ENCODE peak calls at places on chromosome 2, in nine cellular contexts. One of them, this sample, is unnamed.

GRCh38 chr2:148577845-148578492 is 66.6 kb upstream of the EPC2 start:
- DNase-seq in choroid plexus epithelial cell: no peak
- DNase-seq in BE2C: no peak
- DNase-seq in AG10803: no peak
- DNase-seq in colonic mucosa: no peak
- DNase-seq in fibroblast of the aortic adventitia: no peak
- DNase-seq in CD4-positive, alpha-beta memory T cell: no peak
- DNase-seq in thoracic aorta: no peak
- DNase-seq in CD8-positive, alpha-beta T cell: no peak
- DNase-seq in this sample: no peak

GRCh38 chr2:204012081-204012653 is 75.6 kb downstream of the ICOS start:
- DNase-seq in choroid plexus epithelial cell: no peak
- DNase-seq in BE2C: peak; percentile 79
- DNase-seq in AG10803: no peak
- DNase-seq in colonic mucosa: peak; percentile 44
- DNase-seq in fibroblast of the aortic adventitia: no peak
- DNase-seq in CD4-positive, alpha-beta memory T cell: no peak
- DNase-seq in thoracic aorta: no peak
- DNase-seq in CD8-positive, alpha-beta T cell: no peak
- DNase-seq in this sample: no peak

GRCh38 chr2:232518844-232519243 is 1.3 kb upstream of the PRSS56 start:
- DNase-seq in choroid plexus epithelial cell: no peak
- DNase-seq in BE2C: no peak
- DNase-seq in AG10803: no peak
- DNase-seq in colonic mucosa: no peak
- DNase-seq in fibroblast of the aortic adventitia: no peak
- DNase-seq in CD4-positive, alpha-beta memory T cell: no peak
- DNase-seq in thoracic aorta: no peak
- DNase-seq in CD8-positive, alpha-beta T cell: no peak
- DNase-seq in this sample: no peak

GRCh38 chr2:71700880-71701397 is 247.6 kb downstream of the DYSF start:
- DNase-seq in choroid plexus epithelial cell: no peak
- DNase-seq in BE2C: no peak
- DNase-seq in AG10803: peak; percentile 28
- DNase-seq in colonic mucosa: no peak
- DNase-seq in fibroblast of the aortic adventitia: peak; percentile 28
- DNase-seq in CD4-positive, alpha-beta memory T cell: no peak
- DNase-seq in thoracic aorta: peak; percentile 57
- DNase-seq in CD8-positive, alpha-beta T cell: no peak
- DNase-seq in this sample: no peak

GRCh38 chr2:226658555-226658954 is 141.1 kb downstream of the IRS1 start:
- DNase-seq in choroid plexus epithelial cell: no peak
- DNase-seq in BE2C: no peak
- DNase-seq in AG10803: no peak
- DNase-seq in colonic mucosa: no peak
- DNase-seq in fibroblast of the aortic adventitia: peak; percentile 69
- DNase-seq in CD4-positive, alpha-beta memory T cell: no peak
- DNase-seq in thoracic aorta: no peak
- DNase-seq in CD8-positive, alpha-beta T cell: no peak
- DNase-seq in this sample: no peak

GRCh38 chr2:221571108-221571390 is 1.1 kb downstream of the EPHA4 start:
- DNase-seq in choroid plexus epithelial cell: peak; percentile 12
- DNase-seq in BE2C: no peak
- DNase-seq in AG10803: peak; percentile 6
- DNase-seq in colonic mucosa: peak; percentile 24
- DNase-seq in fibroblast of the aortic adventitia: peak; percentile 20
- DNase-seq in CD4-positive, alpha-beta memory T cell: peak; percentile 60
- DNase-seq in thoracic aorta: no peak
- DNase-seq in CD8-positive, alpha-beta T cell: peak; percentile 19
- DNase-seq in this sample: no peak

GRCh38 chr2:120720746-120721145 is 14.9 kb upstream of the GLI2 start:
- DNase-seq in choroid plexus epithelial cell: no peak
- DNase-seq in BE2C: no peak
- DNase-seq in AG10803: no peak
- DNase-seq in colonic mucosa: no peak
- DNase-seq in fibroblast of the aortic adventitia: no peak
- DNase-seq in CD4-positive, alpha-beta memory T cell: no peak
- DNase-seq in thoracic aorta: no peak
- DNase-seq in CD8-positive, alpha-beta T cell: no peak
- DNase-seq in this sample: no peak

GRCh38 chr2:233082934-233083755 is 23.0 kb downstream of the INPP5D start:
- DNase-seq in choroid plexus epithelial cell: no peak
- DNase-seq in BE2C: no peak
- DNase-seq in AG10803: no peak
- DNase-seq in colonic mucosa: no peak
- DNase-seq in fibroblast of the aortic adventitia: no peak
- DNase-seq in CD4-positive, alpha-beta memory T cell: no peak
- DNase-seq in thoracic aorta: no peak
- DNase-seq in CD8-positive, alpha-beta T cell: no peak
- DNase-seq in this sample: no peak

DNA sequence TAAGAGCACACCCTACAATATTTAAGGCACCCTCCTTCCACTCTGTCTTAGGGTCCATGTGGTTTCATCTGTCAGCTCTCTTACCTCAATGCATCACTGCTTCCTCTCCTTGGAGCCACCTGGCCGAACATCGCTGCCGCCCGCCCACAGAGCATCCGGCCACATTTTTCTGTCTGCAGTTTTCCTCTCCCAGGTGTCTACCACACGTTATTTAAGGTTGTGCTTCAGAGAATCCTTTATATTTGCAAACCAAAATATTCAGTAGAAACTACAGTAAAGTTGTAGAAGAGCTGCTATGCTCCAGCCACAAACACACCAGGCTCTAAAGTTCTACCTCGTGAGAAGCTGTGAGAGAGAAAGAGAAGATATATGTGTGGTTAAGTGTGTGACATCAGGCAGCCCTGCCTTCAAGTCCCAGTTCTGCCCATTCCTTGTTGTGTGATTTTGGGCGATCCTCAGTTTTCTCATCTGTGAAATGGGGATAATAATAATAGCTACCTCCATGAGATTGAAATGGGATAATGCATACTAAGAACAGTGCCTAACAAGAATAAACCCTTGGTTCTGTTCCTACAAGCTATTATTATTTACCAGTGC is 4.9 kb upstream of the STK17B start:
- DNase-seq in choroid plexus epithelial cell: no peak
- DNase-seq in BE2C: no peak
- DNase-seq in AG10803: no peak
- DNase-seq in colonic mucosa: peak; percentile 38
- DNase-seq in fibroblast of the aortic adventitia: no peak
- DNase-seq in CD4-positive, alpha-beta memory T cell: peak; percentile 92
- DNase-seq in thoracic aorta: no peak
- DNase-seq in CD8-positive, alpha-beta T cell: peak; percentile 85
- DNase-seq in this sample: peak; percentile 89
- H3K4me3 ChIP-seq in choroid plexus epithelial cell: no peak overlapping the region
- H3K4me3 ChIP-seq in BE2C: no peak overlapping the region
- H3K4me3 ChIP-seq in AG10803: no peak overlapping the region
- H3K4me3 ChIP-seq in colonic mucosa: no peak overlapping the region
- H3K4me3 ChIP-seq in fibroblast of the aortic adventitia: no peak overlapping the region
- H3K4me3 ChIP-seq in CD4-positive, alpha-beta memory T cell: no peak overlapping the region
- H3K4me3 ChIP-seq in thoracic aorta: no peak overlapping the region
- H3K4me3 ChIP-seq in CD8-positive, alpha-beta T cell: no peak overlapping the region
- H3K4me3 ChIP-seq in this sample: no peak overlapping the region

DNA sequence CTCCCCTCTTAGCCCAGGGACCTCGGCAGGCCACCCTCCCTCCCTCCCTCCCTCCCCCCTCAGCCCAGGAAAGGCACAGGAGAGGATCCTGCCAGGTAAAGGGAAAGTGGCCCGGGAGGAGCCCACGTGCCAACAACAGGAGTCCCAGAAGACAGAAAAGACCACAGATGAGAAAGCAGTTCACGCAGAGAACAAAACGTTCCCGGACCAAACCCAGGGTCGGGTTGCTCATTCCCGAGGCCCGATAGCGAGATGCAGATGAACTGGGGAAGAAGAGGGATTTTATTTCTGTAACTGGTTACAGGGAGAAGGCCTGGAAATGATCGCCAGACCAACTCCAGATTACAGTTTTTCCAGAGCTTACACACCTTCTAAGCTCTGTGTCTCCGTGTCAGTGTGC is 942 bp upstream of the NEU4 start:
- DNase-seq in choroid plexus epithelial cell: peak; percentile 16
- DNase-seq in BE2C: peak; percentile 53
- DNase-seq in AG10803: no peak
- DNase-seq in colonic mucosa: peak; percentile 28
- DNase-seq in fibroblast of the aortic adventitia: no peak
- DNase-seq in CD4-positive, alpha-beta memory T cell: no peak
- DNase-seq in thoracic aorta: no peak
- DNase-seq in CD8-positive, alpha-beta T cell: no peak
- DNase-seq in this sample: no peak
- H3K4me3 ChIP-seq in choroid plexus epithelial cell: no peak overlapping the region
- H3K4me3 ChIP-seq in BE2C: no peak overlapping the region
- H3K4me3 ChIP-seq in AG10803: no peak overlapping the region
- H3K4me3 ChIP-seq in colonic mucosa: no peak overlapping the region
- H3K4me3 ChIP-seq in fibroblast of the aortic adventitia: no peak overlapping the region
- H3K4me3 ChIP-seq in CD4-positive, alpha-beta memory T cell: no peak overlapping the region
- H3K4me3 ChIP-seq in thoracic aorta: no peak overlapping the region
- H3K4me3 ChIP-seq in CD8-positive, alpha-beta T cell: no peak overlapping the region
- H3K4me3 ChIP-seq in this sample: no peak overlapping the region

GRCh38 chr2:240353086-240353798 is 82.2 kb upstream of the GPC1 start:
- DNase-seq in choroid plexus epithelial cell: no peak
- DNase-seq in BE2C: peak; percentile 27
- DNase-seq in AG10803: no peak
- DNase-seq in colonic mucosa: no peak
- DNase-seq in fibroblast of the aortic adventitia: no peak
- DNase-seq in CD4-positive, alpha-beta memory T cell: no peak
- DNase-seq in thoracic aorta: no peak
- DNase-seq in CD8-positive, alpha-beta T cell: no peak
- DNase-seq in this sample: no peak
- H3K4me3 ChIP-seq in choroid plexus epithelial cell: no peak overlapping the region
- H3K4me3 ChIP-seq in BE2C: no peak overlapping the region
- H3K4me3 ChIP-seq in AG10803: no peak overlapping the region
- H3K4me3 ChIP-seq in colonic mucosa: no peak overlapping the region
- H3K4me3 ChIP-seq in fibroblast of the aortic adventitia: no peak overlapping the region
- H3K4me3 ChIP-seq in CD4-positive, alpha-beta memory T cell: no peak overlapping the region
- H3K4me3 ChIP-seq in thoracic aorta: no peak overlapping the region
- H3K4me3 ChIP-seq in CD8-positive, alpha-beta T cell: no peak overlapping the region
- H3K4me3 ChIP-seq in this sample: no peak overlapping the region

GRCh38 chr2:74028290-74028689 is 43.6 kb downstream of the TET3 start:
- DNase-seq in choroid plexus epithelial cell: no peak
- DNase-seq in BE2C: no peak
- DNase-seq in AG10803: no peak
- DNase-seq in colonic mucosa: no peak
- DNase-seq in fibroblast of the aortic adventitia: no peak
- DNase-seq in CD4-positive, alpha-beta memory T cell: no peak
- DNase-seq in thoracic aorta: no peak
- DNase-seq in CD8-positive, alpha-beta T cell: no peak
- DNase-seq in this sample: no peak

GRCh38 chr2:74026674-74027294 is 42.1 kb downstream of the TET3 start:
- DNase-seq in choroid plexus epithelial cell: no peak
- DNase-seq in BE2C: no peak
- DNase-seq in AG10803: no peak
- DNase-seq in colonic mucosa: no peak
- DNase-seq in fibroblast of the aortic adventitia: no peak
- DNase-seq in CD4-positive, alpha-beta memory T cell: no peak
- DNase-seq in thoracic aorta: no peak
- DNase-seq in CD8-positive, alpha-beta T cell: no peak
- DNase-seq in this sample: no peak

GRCh38 chr2:74024216-74024615 is 39.5 kb downstream of the TET3 start:
- DNase-seq in choroid plexus epithelial cell: no peak
- DNase-seq in BE2C: no peak
- DNase-seq in AG10803: no peak
- DNase-seq in colonic mucosa: no peak
- DNase-seq in fibroblast of the aortic adventitia: no peak
- DNase-seq in CD4-positive, alpha-beta memory T cell: no peak
- DNase-seq in thoracic aorta: no peak
- DNase-seq in CD8-positive, alpha-beta T cell: no peak
- DNase-seq in this sample: no peak

GRCh38 chr2:74027496-74027895 is 42.8 kb downstream of the TET3 start:
- DNase-seq in choroid plexus epithelial cell: no peak
- DNase-seq in BE2C: no peak
- DNase-seq in AG10803: no peak
- DNase-seq in colonic mucosa: no peak
- DNase-seq in fibroblast of the aortic adventitia: no peak
- DNase-seq in CD4-positive, alpha-beta memory T cell: no peak
- DNase-seq in thoracic aorta: no peak
- DNase-seq in CD8-positive, alpha-beta T cell: no peak
- DNase-seq in this sample: no peak

GRCh38 chr2:74025971-74026612 is 41.4 kb downstream of the TET3 start:
- DNase-seq in choroid plexus epithelial cell: no peak
- DNase-seq in BE2C: no peak
- DNase-seq in AG10803: no peak
- DNase-seq in colonic mucosa: peak; percentile 55
- DNase-seq in fibroblast of the aortic adventitia: no peak
- DNase-seq in CD4-positive, alpha-beta memory T cell: no peak
- DNase-seq in thoracic aorta: no peak
- DNase-seq in CD8-positive, alpha-beta T cell: no peak
- DNase-seq in this sample: no peak
- H3K4me3 ChIP-seq in choroid plexus epithelial cell: no peak overlapping the region
- H3K4me3 ChIP-seq in BE2C: no peak overlapping the region
- H3K4me3 ChIP-seq in AG10803: no peak overlapping the region
- H3K4me3 ChIP-seq in colonic mucosa: no peak overlapping the region
- H3K4me3 ChIP-seq in fibroblast of the aortic adventitia: no peak overlapping the region
- H3K4me3 ChIP-seq in CD4-positive, alpha-beta memory T cell: no peak overlapping the region
- H3K4me3 ChIP-seq in thoracic aorta: no peak overlapping the region
- H3K4me3 ChIP-seq in CD8-positive, alpha-beta T cell: no peak overlapping the region
- H3K4me3 ChIP-seq in this sample: no peak overlapping the region

DNA sequence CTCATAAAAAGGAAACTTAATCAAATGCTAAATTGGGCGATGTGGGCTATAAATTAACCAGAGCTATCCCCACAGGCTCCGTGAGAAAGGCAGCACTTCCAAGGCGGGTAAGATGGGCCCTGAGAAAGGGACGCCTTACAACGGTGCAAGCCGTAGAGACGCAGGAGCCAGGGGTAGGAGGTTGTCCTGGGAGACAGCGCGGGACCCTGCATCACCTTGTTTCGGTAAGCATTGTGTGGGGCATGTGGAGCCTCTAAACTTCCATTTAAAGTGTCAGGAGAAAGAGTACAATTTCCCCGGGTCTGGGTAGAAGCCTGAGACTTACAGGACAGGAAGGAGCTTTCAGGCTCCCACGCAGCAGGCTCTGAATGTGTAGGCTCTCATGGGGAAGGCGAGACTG is 1.2 kb upstream of the PER2 start:
- DNase-seq in choroid plexus epithelial cell: no peak
- DNase-seq in BE2C: no peak
- DNase-seq in AG10803: no peak
- DNase-seq in colonic mucosa: no peak
- DNase-seq in fibroblast of the aortic adventitia: no peak
- DNase-seq in CD4-positive, alpha-beta memory T cell: no peak
- DNase-seq in thoracic aorta: no peak
- DNase-seq in CD8-positive, alpha-beta T cell: no peak
- DNase-seq in this sample: no peak
- H3K4me3 ChIP-seq in choroid plexus epithelial cell: peak overlapping the region; percentile 80
- H3K4me3 ChIP-seq in BE2C: peak overlapping the region; percentile 71
- H3K4me3 ChIP-seq in AG10803: peak overlapping the region; percentile 64
- H3K4me3 ChIP-seq in colonic mucosa: peak overlapping the region; percentile 78
- H3K4me3 ChIP-seq in fibroblast of the aortic adventitia: peak overlapping the region; percentile 69
- H3K4me3 ChIP-seq in CD4-positive, alpha-beta memory T cell: peak overlapping the region; percentile 45
- H3K4me3 ChIP-seq in thoracic aorta: peak overlapping the region; percentile 92
- H3K4me3 ChIP-seq in CD8-positive, alpha-beta T cell: peak overlapping the region; percentile 66
- H3K4me3 ChIP-seq in this sample: peak overlapping the region; percentile 85

GRCh38 chr2:25375989-25376545 is 34.3 kb upstream of the DNMT3A start:
- DNase-seq in choroid plexus epithelial cell: no peak
- DNase-seq in BE2C: no peak
- DNase-seq in AG10803: no peak
- DNase-seq in colonic mucosa: no peak
- DNase-seq in fibroblast of the aortic adventitia: no peak
- DNase-seq in CD4-positive, alpha-beta memory T cell: no peak
- DNase-seq in thoracic aorta: no peak
- DNase-seq in CD8-positive, alpha-beta T cell: no peak
- DNase-seq in this sample: no peak
- H3K4me3 ChIP-seq in choroid plexus epithelial cell: no peak overlapping the region
- H3K4me3 ChIP-seq in BE2C: peak overlapping the region; percentile 37
- H3K4me3 ChIP-seq in AG10803: no peak overlapping the region
- H3K4me3 ChIP-seq in colonic mucosa: no peak overlapping the region
- H3K4me3 ChIP-seq in fibroblast of the aortic adventitia: no peak overlapping the region
- H3K4me3 ChIP-seq in CD4-positive, alpha-beta memory T cell: no peak overlapping the region
- H3K4me3 ChIP-seq in thoracic aorta: peak overlapping the region; percentile 69
- H3K4me3 ChIP-seq in CD8-positive, alpha-beta T cell: no peak overlapping the region
- H3K4me3 ChIP-seq in this sample: no peak overlapping the region

GRCh38 chr2:9613291-9613690 is 17.5 kb downstream of the YWHAQ start:
- DNase-seq in choroid plexus epithelial cell: peak; percentile 88
- DNase-seq in BE2C: no peak
- DNase-seq in AG10803: peak; percentile 85
- DNase-seq in colonic mucosa: no peak
- DNase-seq in fibroblast of the aortic adventitia: peak; percentile 82
- DNase-seq in CD4-positive, alpha-beta memory T cell: no peak
- DNase-seq in thoracic aorta: no peak
- DNase-seq in CD8-positive, alpha-beta T cell: no peak
- DNase-seq in this sample: no peak
- H3K4me3 ChIP-seq in choroid plexus epithelial cell: no peak overlapping the region
- H3K4me3 ChIP-seq in BE2C: no peak overlapping the region
- H3K4me3 ChIP-seq in AG10803: no peak overlapping the region
- H3K4me3 ChIP-seq in colonic mucosa: no peak overlapping the region
- H3K4me3 ChIP-seq in fibroblast of the aortic adventitia: no peak overlapping the region
- H3K4me3 ChIP-seq in CD4-positive, alpha-beta memory T cell: no peak overlapping the region
- H3K4me3 ChIP-seq in thoracic aorta: no peak overlapping the region
- H3K4me3 ChIP-seq in CD8-positive, alpha-beta T cell: no peak overlapping the region
- H3K4me3 ChIP-seq in this sample: no peak overlapping the region